ENCODE peak calls at places on chromosomes 4 and X, in four cellular contexts. T is activated naive CD4-positive, alpha-beta T cell; H is NCI-H1105; U is GM12864. G is an unnamed sample.
A peak's percentile ranks its signal among the peaks of the same experiment; 100 is the strongest.

GRCh38 chr4:106032851-106033286 is 137.6 kb downstream of the NPNT start:
- DNase-seq in T (no peak), H (no peak), U (no peak), G (no peak)

GRCh38 chr4:22179124-22179874 is 230.7 kb upstream of the KCNIP4 start:
- DNase-seq in T (no peak), H (no peak), U (no peak), G (no peak)

GRCh38 chr4:19224820-19225219 is 1026.9 kb upstream of the SLIT2 start:
- DNase-seq in T (no peak), H (no peak), U (no peak), G (no peak)

GRCh38 chrX:18889982-18890381 is 93.9 kb downstream of the PHKA2 start:
- DNase-seq in T (no peak), H (no peak), U (no peak), G (no peak)

GRCh38 chr4:24794916-24795665 is at the start of gene SOD3:
- DNase-seq in T (no peak), H (no peak), U (no peak), G (peak; percentile 67)

GRCh38 chr4:7436256-7436655 is 1.5 kb upstream of the PSAPL1 start:
- DNase-seq in T (no peak), H (no peak), U (no peak), G (no peak)

GRCh38 chr4:168830777-168831512 is 179.1 kb downstream of the CBR4 start:
- DNase-seq in T (no peak), H (no peak), U (no peak), G (no peak)

GRCh38 chrX:150062292-150063137 is 124.2 kb upstream of the EOLA2 start:
- DNase-seq in T (no peak), H (peak; percentile 20), U (no peak), G (no peak)

GRCh38 chr4:89134775-89135319 is 23.5 kb downstream of the TIGD2 start:
- DNase-seq in T (no peak), H (no peak), U (no peak), G (no peak)

GRCh38 chrX:48829016-48829735 is 2.9 kb downstream of the ERAS start:
- DNase-seq in T (no peak), H (no peak), U (no peak), G (no peak)

GRCh38 chr4:66927937-66928336 is 617.4 kb downstream of the CENPC start:
- DNase-seq in T (no peak), H (peak; percentile 90), U (no peak), G (no peak)

GRCh38 chr4:97639961-97640360 is 503.3 kb downstream of the STPG2 start:
- DNase-seq in T (no peak), H (no peak), U (no peak), G (no peak)

GRCh38 chr4:104815593-104816156 is 321.0 kb upstream of the CXXC4 start:
- DNase-seq in T (no peak), H (no peak), U (peak; percentile 25), G (no peak)

GRCh38 chrX:107724653-107725052 is 50.9 kb downstream of the TSC22D3 start:
- DNase-seq in T (no peak), H (no peak), U (no peak), G (no peak)

GRCh38 chrX:19793471-19793870 is 93.9 kb downstream of the SH3KBP1 start:
- DNase-seq in T (no peak), H (no peak), U (no peak), G (no peak)

GRCh38 chr4:71553605-71554004 is 214.8 kb downstream of the SLC4A4 start:
- DNase-seq in T (no peak), H (peak; percentile 0), U (no peak), G (no peak)

GRCh38 chr4:173371292-173372192 is 788 bp downstream of the SAP30 start:
- DNase-seq in T (peak; percentile 4), H (peak; percentile 30), U (no peak), G (peak; percentile 66)

GRCh38 chr4:1236103-1236641 is 12.8 kb downstream of the CTBP1 start:
- DNase-seq in T (no peak), H (no peak), U (no peak), G (no peak)

GRCh38 chr4:17962171-17962570 is 59.4 kb downstream of the LCORL start:
- DNase-seq in T (no peak), H (no peak), U (no peak), G (no peak)

GRCh38 chrX:77953300-77953699 is 16.1 kb downstream of the PGAM4 start:
- DNase-seq in T (no peak), H (no peak), U (no peak), G (no peak)

GRCh38 chrX:39903937-39904336 is 193.8 kb downstream of the BCOR start:
- DNase-seq in T (no peak), H (no peak), U (no peak), G (no peak)

GRCh38 chrX:10017866-10018265 is 50.7 kb downstream of the CLDN34 start:
- DNase-seq in T (no peak), H (no peak), U (no peak), G (no peak)

GRCh38 chr4:8609824-8610350 is 17.3 kb downstream of the CPZ start:
- DNase-seq in T (no peak), H (no peak), U (no peak), G (no peak)

G was measured in nephron progenitor cell.